ENCODE peak calls at places on chromosomes 12 and 14, in six cellular contexts. One of them, this sample, is unnamed.

GRCh38 chr14:101907619-101908018 is 56.8 kb upstream of the DYNC1H1 start:
- DNase-seq in stimulated activated CD4-positive, alpha-beta T cell treated with anti-CD3 and anti-CD28 coated beads, Interleukin-2, amount 100 ng/mL, for 24 hours: no peak
- DNase-seq in GM18507: no peak
- DNase-seq in GDM1: no peak
- DNase-seq in CD8-positive, alpha-beta T cell: no peak
- DNase-seq in NCI-H2171 treated with DMSO at 0.1 percent for 48 hours: no peak
- DNase-seq in this sample: no peak

GRCh38 chr12:111757361-111758119 is 9.2 kb upstream of the ALDH2 start:
- DNase-seq in stimulated activated CD4-positive, alpha-beta T cell treated with anti-CD3 and anti-CD28 coated beads, Interleukin-2, amount 100 ng/mL, for 24 hours: no peak
- DNase-seq in NCI-H2171 treated with DMSO at 0.1 percent for 48 hours: no peak
- DNase-seq in CD8-positive, alpha-beta T cell: no peak
- DNase-seq in GDM1: peak
- DNase-seq in GM18507: no peak
- DNase-seq in this sample: peak

GRCh38 chr12:12506541-12506940 is 56.1 kb downstream of the DUSP16 start:
- DNase-seq in NCI-H2171 treated with DMSO at 0.1 percent for 48 hours: no peak
- DNase-seq in GDM1: no peak
- DNase-seq in stimulated activated CD4-positive, alpha-beta T cell treated with anti-CD3 and anti-CD28 coated beads, Interleukin-2, amount 100 ng/mL, for 24 hours: no peak
- DNase-seq in CD8-positive, alpha-beta T cell: no peak
- DNase-seq in GM18507: no peak
- DNase-seq in this sample: no peak

GRCh38 chr12:16076553-16076952 is 165.4 kb downstream of the DERA start:
- DNase-seq in CD8-positive, alpha-beta T cell: no peak
- DNase-seq in stimulated activated CD4-positive, alpha-beta T cell treated with anti-CD3 and anti-CD28 coated beads, Interleukin-2, amount 100 ng/mL, for 24 hours: no peak
- DNase-seq in GDM1: no peak
- DNase-seq in NCI-H2171 treated with DMSO at 0.1 percent for 48 hours: peak
- DNase-seq in GM18507: peak
- DNase-seq in this sample: no peak

GRCh38 chr14:65478596-65478995 is 66.1 kb downstream of the FUT8 start:
- DNase-seq in GM18507: no peak
- DNase-seq in stimulated activated CD4-positive, alpha-beta T cell treated with anti-CD3 and anti-CD28 coated beads, Interleukin-2, amount 100 ng/mL, for 24 hours: no peak
- DNase-seq in GDM1: no peak
- DNase-seq in NCI-H2171 treated with DMSO at 0.1 percent for 48 hours: no peak
- DNase-seq in CD8-positive, alpha-beta T cell: no peak
- DNase-seq in this sample: no peak

GRCh38 chr14:90274019-90274418 is 17.7 kb downstream of the PSMC1 start:
- DNase-seq in NCI-H2171 treated with DMSO at 0.1 percent for 48 hours: no peak
- DNase-seq in stimulated activated CD4-positive, alpha-beta T cell treated with anti-CD3 and anti-CD28 coated beads, Interleukin-2, amount 100 ng/mL, for 24 hours: no peak
- DNase-seq in GDM1: no peak
- DNase-seq in CD8-positive, alpha-beta T cell: no peak
- DNase-seq in GM18507: no peak
- DNase-seq in this sample: no peak

GRCh38 chr14:53929871-53930685 is 26.5 kb downstream of the BMP4 start:
- DNase-seq in stimulated activated CD4-positive, alpha-beta T cell treated with anti-CD3 and anti-CD28 coated beads, Interleukin-2, amount 100 ng/mL, for 24 hours: peak
- DNase-seq in CD8-positive, alpha-beta T cell: peak
- DNase-seq in GDM1: no peak
- DNase-seq in GM18507: no peak
- DNase-seq in NCI-H2171 treated with DMSO at 0.1 percent for 48 hours: peak
- DNase-seq in this sample: no peak

GRCh38 chr12:68406134-68406576 is 74.0 kb upstream of the MDM1 start:
- DNase-seq in NCI-H2171 treated with DMSO at 0.1 percent for 48 hours: peak
- DNase-seq in GM18507: no peak
- DNase-seq in stimulated activated CD4-positive, alpha-beta T cell treated with anti-CD3 and anti-CD28 coated beads, Interleukin-2, amount 100 ng/mL, for 24 hours: no peak
- DNase-seq in CD8-positive, alpha-beta T cell: no peak
- DNase-seq in GDM1: peak
- DNase-seq in this sample: no peak

GRCh38 chr12:18752280-18752920 is 14.5 kb downstream of the CAPZA3 start:
- DNase-seq in CD8-positive, alpha-beta T cell: no peak
- DNase-seq in NCI-H2171 treated with DMSO at 0.1 percent for 48 hours: no peak
- DNase-seq in GM18507: no peak
- DNase-seq in GDM1: no peak
- DNase-seq in stimulated activated CD4-positive, alpha-beta T cell treated with anti-CD3 and anti-CD28 coated beads, Interleukin-2, amount 100 ng/mL, for 24 hours: no peak
- DNase-seq in this sample: no peak

GRCh38 chr14:75845136-75845804 is 136.5 kb downstream of the TGFB3 start:
- DNase-seq in GDM1: no peak
- DNase-seq in GM18507: no peak
- DNase-seq in NCI-H2171 treated with DMSO at 0.1 percent for 48 hours: no peak
- DNase-seq in stimulated activated CD4-positive, alpha-beta T cell treated with anti-CD3 and anti-CD28 coated beads, Interleukin-2, amount 100 ng/mL, for 24 hours: no peak
- DNase-seq in CD8-positive, alpha-beta T cell: no peak
- DNase-seq in this sample: no peak